ENCODE peak calls at places on chromosomes 3 and 15, in seven cellular contexts. D, C, V, N, P, E and X are unnamed samples.

GRCh38 chr3:62131620-62132019 is 241.7 kb downstream of the FEZF2 start:
- DNase-seq in D (no peak), C (no peak), N (no peak), V (peak), P (no peak), E (peak), X (no peak)

GRCh38 chr3:163779396-163780344 is 1298.6 kb downstream of the SI start:
- DNase-seq in V (no peak), N (no peak), D (no peak), C (peak), E (no peak), P (no peak), X (peak)

GRCh38 chr15:95853350-95853749 is 477.1 kb upstream of the NR2F2 start:
- DNase-seq in V (no peak), D (no peak), P (no peak), N (no peak), E (no peak), C (no peak), X (no peak)

GRCh38 chr3:122938756-122939425 is 88.7 kb downstream of the SEMA5B start:
- DNase-seq in D (no peak), V (peak), P (no peak), N (no peak), C (no peak), E (no peak), X (no peak)

GRCh38 chr3:36674816-36675215 is 89.5 kb downstream of the DCLK3 start:
- DNase-seq in V (no peak), P (no peak), C (no peak), D (no peak), E (no peak), N (no peak), X (no peak)

GRCh38 chr3:71478568-71478967 is 105.0 kb downstream of the FOXP1 start:
- DNase-seq in C (no peak), V (no peak), E (no peak), D (no peak), P (peak), N (no peak), X (no peak)

GRCh38 chr3:114205541-114205940 is 26.7 kb upstream of the DRD3 start:
- DNase-seq in E (peak), N (no peak), C (no peak), P (no peak), D (no peak), V (no peak), X (no peak)

GRCh38 chr3:25462495-25462894 is 34.4 kb downstream of the RARB start:
- DNase-seq in E (no peak), P (no peak), D (no peak), C (no peak), V (no peak), N (no peak), X (no peak)

GRCh38 chr3:114499986-114500385 is 206.2 kb downstream of the TIGIT start:
- DNase-seq in E (peak), V (peak), C (no peak), P (no peak), D (no peak), N (no peak), X (no peak)

GRCh38 chr15:37891754-37892368 is 42.6 kb upstream of the TMCO5A start:
- DNase-seq in C (peak), N (no peak), P (peak), D (no peak), E (peak), V (peak), X (no peak)

GRCh38 chr3:46504780-46505179 is 7.0 kb downstream of the RTP3 start:
- DNase-seq in C (no peak), V (no peak), P (no peak), E (no peak), D (no peak), N (no peak), X (peak)

GRCh38 chr15:62748175-62748574 is 294.4 kb upstream of the TPM1 start:
- DNase-seq in V (no peak), N (no peak), E (no peak), P (no peak), C (no peak), D (no peak), X (no peak)

GRCh38 chr3:152438181-152438580 is 169.5 kb downstream of the MBNL1 start:
- DNase-seq in C (no peak), V (no peak), N (no peak), P (no peak), D (no peak), E (no peak), X (no peak)
- TF ChIP-seq CTCF in C (no peak), V (no peak), N (no peak), P (no peak), D (no peak), E (no peak), X (no peak)

DNA sequence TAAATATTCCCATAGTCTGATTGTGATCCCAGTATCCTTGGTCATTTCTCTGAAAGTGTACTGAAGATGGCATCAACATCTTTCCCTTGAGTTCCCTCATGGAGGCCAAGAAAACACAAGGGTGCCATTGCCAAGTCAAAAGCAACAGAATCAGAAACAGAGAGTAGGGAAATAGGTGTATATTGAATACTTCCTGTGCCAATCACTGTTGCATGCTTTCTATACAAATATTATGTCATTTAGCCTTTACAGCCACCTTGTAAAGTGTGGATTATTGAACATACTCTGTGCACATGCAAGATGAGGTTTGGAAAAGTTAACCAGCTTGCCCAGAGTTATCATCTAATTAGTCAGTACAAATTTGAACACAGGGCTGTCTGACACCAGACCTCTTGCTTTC is 117.9 kb downstream of the MAP2K5 start:
- DNase-seq in C (no peak), E (no peak), P (no peak), V (no peak), D (no peak), N (no peak), X (no peak)
- TF ChIP-seq CTCF in C (no peak), E (no peak), P (no peak), V (no peak), D (no peak), N (no peak), X (no peak)

GRCh38 chr3:107934808-107935207 is 156.0 kb downstream of the CD47 start:
- DNase-seq in V (no peak), P (no peak), N (no peak), D (no peak), E (no peak), C (no peak), X (no peak)

GRCh38 chr3:107942244-107942643 is 148.6 kb downstream of the CD47 start:
- DNase-seq in D (no peak), E (no peak), C (no peak), P (no peak), V (peak), N (no peak), X (no peak)

GRCh38 chr3:107933450-107933849 is 157.4 kb downstream of the CD47 start:
- DNase-seq in N (no peak), E (no peak), V (no peak), C (no peak), P (no peak), D (no peak), X (no peak)

GRCh38 chr3:107939621-107940236 is 151.1 kb downstream of the CD47 start:
- DNase-seq in N (no peak), C (no peak), V (no peak), P (no peak), D (no peak), E (no peak), X (no peak)

DNA sequence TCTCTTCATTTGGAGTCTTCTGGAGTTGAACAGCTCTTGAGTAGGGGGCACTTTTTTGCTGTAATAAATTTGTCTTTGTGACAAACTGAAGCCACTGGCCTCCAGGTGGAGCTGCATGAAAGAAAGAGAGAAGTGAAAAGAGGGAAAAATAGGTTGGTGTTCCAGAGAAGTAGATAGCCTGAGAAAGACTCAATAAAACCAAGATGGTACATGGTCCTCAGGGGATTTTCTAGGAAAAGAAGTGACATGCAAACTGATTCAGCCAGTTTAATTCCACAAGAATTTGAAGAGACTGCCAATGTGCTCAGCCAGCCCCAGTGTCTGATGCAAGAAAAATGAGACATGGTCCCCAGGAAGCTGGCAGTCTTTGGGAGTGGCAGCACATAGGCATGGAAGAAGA is 152.7 kb downstream of the CD47 start:
- DNase-seq in C (peak), E (peak), N (no peak), D (no peak), P (no peak), V (peak), X (no peak)
- TF ChIP-seq CTCF in C (peak), E (peak), N (peak), D (peak), P (peak), V (peak), X (peak)

DNA sequence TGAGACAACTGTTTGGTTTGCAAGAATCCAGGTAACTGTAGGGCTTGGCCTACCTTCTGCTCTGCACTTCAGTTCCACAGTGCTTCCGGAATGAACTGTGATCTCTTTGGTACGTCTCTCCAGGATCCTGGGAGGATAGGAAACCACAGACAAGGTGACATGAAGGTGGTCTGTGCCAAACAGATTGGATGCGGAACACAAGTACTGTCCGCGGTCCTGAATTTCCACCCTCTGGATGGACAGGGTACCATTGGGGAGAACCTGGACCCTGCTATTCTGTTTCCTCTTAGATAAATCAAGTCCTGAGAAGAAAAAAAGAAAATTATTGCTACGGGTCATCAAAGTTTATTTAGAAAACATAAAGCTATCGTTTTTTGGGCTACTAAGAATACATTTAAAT is 17.3 kb downstream of the IGSF10 start:
- DNase-seq in C (no peak), P (no peak), E (no peak), V (peak), D (no peak), N (no peak), X (no peak)
- TF ChIP-seq CTCF in C (no peak), P (no peak), E (no peak), V (no peak), D (no peak), N (no peak), X (no peak)

GRCh38 chr3:180601688-180602666 is at the start of gene TTC14:
- DNase-seq in P (peak), C (peak), N (peak), D (peak), E (peak), V (peak), X (peak)
- TF ChIP-seq CTCF in P (no peak), C (no peak), N (no peak), D (no peak), E (no peak), V (no peak), X (peak)

GRCh38 chr3:126266850-126267168 is 86.4 kb upstream of the ALDH1L1 start:
- DNase-seq in V (no peak), P (no peak), N (no peak), C (no peak), D (no peak), E (no peak), X (no peak)

GRCh38 chr3:126266291-126266840 is 86.0 kb upstream of the ALDH1L1 start:
- DNase-seq in E (no peak), C (no peak), D (no peak), P (no peak), V (peak), N (peak), X (peak)

GRCh38 chr3:126268866-126269265 is 88.3 kb downstream of the KLF15 start:
- DNase-seq in C (no peak), D (no peak), P (no peak), N (peak), E (no peak), V (no peak), X (peak)

GRCh38 chr3:126267976-126268615 is 87.7 kb upstream of the ALDH1L1 start:
- DNase-seq in N (peak), E (no peak), C (no peak), V (no peak), D (no peak), P (no peak), X (peak)

DNA sequence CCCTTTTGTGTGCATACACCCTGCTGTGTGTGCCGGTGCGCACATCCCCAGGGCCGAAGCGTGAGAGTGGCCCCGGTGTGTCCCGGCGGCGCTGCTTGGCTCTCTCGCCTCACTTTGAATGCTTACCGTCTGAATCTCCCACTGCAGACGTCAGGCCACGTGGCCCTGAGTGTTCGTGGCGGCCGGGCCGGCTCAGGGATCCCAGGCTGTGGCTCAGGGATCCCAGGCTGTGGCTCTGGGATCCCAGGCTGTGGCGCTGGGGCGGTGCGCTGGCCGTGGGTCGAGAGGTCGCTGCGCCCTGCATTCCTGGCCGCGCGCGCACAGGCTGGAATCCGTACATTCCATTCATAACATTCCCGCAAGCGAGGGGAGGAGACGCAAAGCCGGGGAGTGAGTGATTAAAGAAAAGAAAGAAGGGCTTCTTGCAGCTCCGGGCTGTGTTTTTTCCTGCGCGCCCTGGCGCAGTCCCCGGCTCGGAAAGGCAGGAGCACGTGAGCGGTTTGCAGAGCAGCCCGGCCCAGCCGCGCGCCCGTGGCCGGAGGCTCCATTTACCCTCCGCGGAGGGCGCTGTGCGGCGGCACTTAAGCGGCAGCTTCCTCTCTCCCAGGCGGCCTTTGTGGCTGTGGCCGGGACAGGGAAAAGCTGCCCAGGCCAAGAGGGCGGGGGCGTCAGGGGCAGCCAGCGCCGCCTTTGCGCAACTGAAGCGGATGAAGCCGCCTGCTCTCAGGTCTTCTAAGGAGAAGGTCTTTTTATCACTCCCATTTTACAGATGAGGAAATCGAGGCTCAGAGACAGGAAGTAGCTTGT is 87.0 kb upstream of the ALDH1L1 start:
- DNase-seq in D (peak), C (peak), P (peak), V (peak), E (peak), N (peak), X (peak)
- TF ChIP-seq CTCF in D (peak), C (peak), P (peak), V (no peak), E (peak), N (peak), X (peak)

DNA sequence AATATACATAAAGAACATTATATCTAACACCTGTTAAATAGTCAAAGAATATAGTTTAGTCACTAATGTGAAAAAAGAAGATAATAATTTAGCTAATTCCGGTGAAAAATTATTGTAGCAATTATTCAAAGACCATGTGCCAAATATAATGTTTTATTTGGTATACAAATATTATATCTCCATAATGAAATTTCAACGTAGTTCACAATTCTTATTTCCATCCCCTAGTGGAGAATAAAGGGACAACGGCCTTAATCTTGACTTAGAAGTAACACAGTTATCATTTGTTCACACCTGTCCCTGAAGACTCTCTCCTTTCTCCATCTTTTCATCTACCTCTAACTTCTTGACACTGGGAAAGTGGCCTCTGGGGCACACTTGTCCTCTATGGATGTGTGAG is 213.4 kb downstream of the ERC2 start:
- DNase-seq in E (no peak), P (no peak), C (no peak), V (peak), D (no peak), N (no peak), X (no peak)
- TF ChIP-seq CTCF in E (peak), P (peak), C (peak), V (peak), D (peak), N (peak), X (peak)

GRCh38 chr3:50805321-50805720 is 130.6 kb downstream of the DOCK3 start:
- DNase-seq in D (no peak), P (no peak), C (no peak), N (no peak), V (no peak), E (no peak), X (no peak)
- TF ChIP-seq CTCF in D (no peak), P (no peak), C (no peak), N (no peak), V (no peak), E (no peak), X (no peak)

GRCh38 chr3:98657429-98657828 is 64.0 kb upstream of the CPOX start:
- DNase-seq in D (no peak), C (peak), N (no peak), E (peak), V (no peak), P (no peak), X (no peak)
- TF ChIP-seq CTCF in D (peak), C (peak), N (no peak), E (peak), V (no peak), P (peak), X (peak)

DNA sequence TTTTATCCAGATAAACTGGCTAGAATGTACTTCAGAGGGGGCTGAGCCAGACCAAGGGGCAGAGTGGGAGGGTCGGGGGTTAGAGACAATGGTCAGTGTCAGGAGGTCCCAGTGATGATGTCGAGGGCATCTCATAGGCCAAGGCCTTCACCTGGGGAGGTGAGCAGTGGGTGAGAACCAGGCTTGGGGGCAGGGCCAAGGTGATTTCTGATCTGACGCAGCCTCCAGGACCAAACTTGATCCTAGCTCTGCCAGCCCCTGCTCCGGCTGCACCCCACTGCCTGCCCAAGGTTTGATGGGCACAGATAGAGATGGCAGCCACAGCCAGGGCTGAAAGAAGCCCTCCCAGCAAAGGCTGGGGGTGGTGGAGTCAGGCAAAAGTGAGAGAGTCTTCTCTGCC is 14.9 kb downstream of the XYLB start:
- DNase-seq in C (no peak), N (no peak), E (no peak), P (no peak), V (no peak), D (no peak), X (no peak)
- TF ChIP-seq CTCF in C (no peak), N (no peak), E (no peak), P (no peak), V (no peak), D (no peak), X (no peak)